ENCODE peak calls at places on chromosomes 1 and 21, in nine cellular contexts. J is cardiac muscle cell, B is esophagus squamous epithelium, S is vagina, Y is endothelial cell of umbilical vein, W is right cardiac atrium, K is lower lobe of right lung, P is thoracic aorta, O is uterus. V is an unnamed sample.

GRCh38 chr1:38045431-38046332 is 911 bp downstream of the POU3F1 start:
- DNase-seq in O (no peak), J (peak), W (peak), K (peak), S (no peak), B (no peak), P (no peak), Y (no peak), V (no peak)

GRCh38 chr1:85343612-85344255 is 67.3 kb upstream of the BCL10 start:
- DNase-seq in O (no peak), W (no peak), J (peak), Y (peak), S (no peak), B (no peak), P (no peak), K (no peak), V (no peak)

GRCh38 chr1:202616355-202616910 is 93.8 kb downstream of the SYT2 start:
- DNase-seq in B (no peak), K (no peak), P (no peak), J (no peak), Y (no peak), W (no peak), S (no peak), O (no peak), V (no peak)

GRCh38 chr1:179591592-179592580 is at the start of gene TDRD5:
- DNase-seq in B (no peak), W (peak), S (no peak), Y (no peak), O (no peak), J (peak), P (no peak), K (peak), V (no peak)

GRCh38 chr1:171142451-171143121 is 42.5 kb upstream of the FMO2 start:
- DNase-seq in B (no peak), S (no peak), O (peak), K (no peak), W (no peak), Y (no peak), J (peak), P (no peak), V (no peak)

GRCh38 chr1:32871364-32872188 is 864 bp upstream of the FNDC5 start:
- DNase-seq in J (no peak), B (no peak), Y (no peak), K (no peak), W (no peak), O (no peak), S (peak), P (no peak), V (no peak)

GRCh38 chr21:46604975-46605758 is at the start of gene S100B:
- DNase-seq in W (no peak), B (no peak), K (no peak), Y (no peak), S (no peak), J (no peak), P (no peak), O (no peak), V (no peak)

GRCh38 chr1:244224487-244225430 is 173.7 kb downstream of the ZBTB18 start:
- DNase-seq in O (no peak), K (peak), Y (no peak), P (no peak), J (peak), W (peak), B (no peak), S (no peak), V (no peak)

GRCh38 chr1:34978926-34979325 is 6.2 kb downstream of the TMEM35B start:
- DNase-seq in O (no peak), W (no peak), Y (no peak), K (no peak), S (no peak), B (no peak), J (no peak), P (no peak), V (no peak)

GRCh38 chr1:65067491-65068201 is 80.4 kb upstream of the AK4 start:
- DNase-seq in W (peak), O (peak), K (peak), P (peak), B (no peak), Y (peak), J (peak), S (no peak), V (no peak)

GRCh38 chr1:201137579-201138310 is 10.8 kb upstream of the ASCL5 start:
- DNase-seq in O (peak), S (no peak), B (no peak), P (peak), J (peak), K (no peak), Y (peak), W (peak), V (no peak)

GRCh38 chr1:36089393-36090121 is 865 bp downstream of the ADPRS start:
- DNase-seq in K (no peak), S (no peak), J (peak), B (no peak), W (peak), O (no peak), Y (peak), P (no peak), V (no peak)

GRCh38 chr21:28938726-28939125 is 54.0 kb downstream of the LTN1 start:
- DNase-seq in B (no peak), P (no peak), Y (no peak), W (no peak), S (no peak), J (no peak), K (no peak), O (no peak), V (no peak)

GRCh38 chr1:8431028-8431427 is 113.1 kb downstream of the SLC45A1 start:
- DNase-seq in P (no peak), O (no peak), S (no peak), J (no peak), Y (no peak), B (no peak), K (no peak), W (no peak), V (no peak)

GRCh38 chr1:207850621-207851407 is 60.1 kb downstream of the CD34 start:
- DNase-seq in P (no peak), B (no peak), S (no peak), J (no peak), O (no peak), Y (no peak), W (no peak), K (no peak), V (no peak)

GRCh38 chr21:38139380-38140168 is 117.2 kb upstream of the KCNJ15 start:
- DNase-seq in B (no peak), J (peak), K (no peak), Y (no peak), S (no peak), P (no peak), W (no peak), O (no peak), V (peak)

GRCh38 chr1:245084551-245084950 is 70.2 kb upstream of the KIF26B start:
- DNase-seq in S (no peak), O (no peak), Y (no peak), B (no peak), P (no peak), J (no peak), K (no peak), W (no peak), V (no peak)

DNA sequence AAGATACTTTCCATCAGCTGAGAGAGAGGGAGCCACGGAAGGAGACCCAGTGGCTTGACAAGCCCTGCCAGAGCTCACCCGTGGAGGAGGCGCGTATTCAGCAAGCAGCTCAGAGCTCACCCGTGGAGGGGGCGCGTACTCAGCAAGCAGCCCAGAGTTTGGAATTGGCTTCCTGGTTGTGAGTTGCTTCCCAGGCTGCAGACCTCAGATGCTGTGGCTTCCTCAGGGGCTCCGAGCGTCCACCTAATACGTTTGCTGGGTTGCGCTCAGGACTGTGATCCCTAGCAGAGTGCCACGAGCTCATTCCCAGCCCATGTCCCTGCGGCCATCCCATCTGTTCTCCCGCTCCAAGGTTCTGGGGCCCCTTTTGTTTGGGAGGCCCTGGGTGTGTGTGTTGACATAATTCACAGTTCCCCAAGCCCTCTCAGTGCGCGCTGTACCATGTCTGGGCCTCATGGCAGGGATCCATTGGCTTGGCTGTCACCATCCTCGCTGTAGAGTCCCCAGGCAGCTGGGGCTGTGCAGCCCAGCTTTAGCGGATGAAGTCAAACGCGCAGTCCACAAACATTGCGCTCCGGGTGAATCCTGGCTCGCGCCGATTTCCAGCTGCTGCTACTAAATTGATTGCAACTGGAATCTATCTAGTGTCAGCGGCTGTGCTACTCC is 3.6 kb downstream of the AJAP1 start:
- DNase-seq in W (no peak), B (no peak), O (no peak), S (no peak), J (no peak), K (no peak), P (no peak), Y (no peak), V (no peak)
- H3K27ac ChIP-seq in W (no peak), B (no peak), O (no peak), S (no peak), J (no peak), K (no peak), P (no peak), Y (no peak), V (no peak)

GRCh38 chr1:121516279-121516967 is 331.6 kb downstream of the SRGAP2C start:
- DNase-seq in Y (no peak), W (peak), J (no peak), K (peak), S (no peak), P (no peak), O (no peak), B (no peak), V (no peak)
- H3K4me3 ChIP-seq in Y (no peak), W (no peak), J (no peak), K (no peak), S (no peak), P (peak), O (no peak), B (no peak), V (no peak)

GRCh38 chr1:226643701-226644540 is 95.2 kb downstream of the ITPKB start:
- DNase-seq in K (peak), J (no peak), S (no peak), W (peak), O (peak), P (no peak), Y (no peak), B (no peak), V (no peak)
- H3K27ac ChIP-seq in K (peak), J (no peak), S (no peak), W (no peak), O (peak), P (no peak), Y (no peak), B (no peak), V (no peak)

GRCh38 chr1:21933397-21934248 is 3.5 kb downstream of the HSPG2 start:
- DNase-seq in W (peak), S (no peak), O (peak), K (peak), Y (peak), B (no peak), J (peak), P (no peak), V (peak)
- H3K4me3 ChIP-seq in W (peak), S (peak), O (peak), K (peak), Y (peak), B (peak), J (no peak), P (peak), V (no peak)

GRCh38 chr1:162677607-162678371 is 45.5 kb downstream of the DDR2 start:
- DNase-seq in P (no peak), S (no peak), B (no peak), Y (no peak), W (no peak), O (no peak), J (no peak), K (no peak), V (no peak)

GRCh38 chr1:162678439-162678838 is 46.2 kb downstream of the DDR2 start:
- DNase-seq in B (no peak), J (peak), P (no peak), K (no peak), S (no peak), O (peak), Y (peak), W (no peak), V (no peak)

GRCh38 chr1:162681127-162681435 is 48.8 kb downstream of the DDR2 start:
- DNase-seq in O (no peak), S (no peak), K (no peak), J (no peak), B (no peak), W (no peak), P (no peak), Y (no peak), V (no peak)

GRCh38 chr1:162680419-162681126 is 48.3 kb downstream of the DDR2 start:
- DNase-seq in J (no peak), B (no peak), W (no peak), Y (no peak), S (no peak), K (no peak), P (no peak), O (no peak), V (no peak)

DNA sequence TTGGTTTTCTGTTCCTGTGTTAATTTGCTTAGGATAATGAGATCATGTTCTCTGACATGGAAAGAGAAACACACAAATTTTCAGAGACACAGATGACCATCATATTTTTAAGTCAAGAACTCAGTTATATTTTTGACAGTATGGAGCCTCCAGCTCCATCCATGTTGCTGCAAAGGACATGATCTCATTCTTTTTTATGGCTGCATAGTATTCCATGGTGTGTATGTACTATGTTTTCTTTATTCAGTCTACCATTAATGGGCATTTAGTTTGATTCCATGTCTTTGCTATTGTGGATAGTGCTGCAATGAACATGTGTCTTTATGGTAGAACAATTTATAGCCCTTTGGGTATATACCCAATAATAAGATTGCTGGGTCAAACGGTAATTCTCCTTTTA is 47.0 kb downstream of the DDR2 start:
- DNase-seq in B (no peak), J (no peak), Y (no peak), S (no peak), O (no peak), W (no peak), P (no peak), K (no peak), V (no peak)
- H3K27ac ChIP-seq in B (no peak), J (no peak), Y (no peak), S (peak), O (no peak), W (no peak), P (no peak), K (no peak), V (peak)

GRCh38 chr1:89312572-89312971 is 39.9 kb upstream of the GBP5 start:
- DNase-seq in B (no peak), W (no peak), S (no peak), K (no peak), P (no peak), O (no peak), Y (no peak), J (no peak), V (no peak)

GRCh38 chr1:89311757-89312156 is 39.1 kb upstream of the GBP5 start:
- DNase-seq in K (no peak), J (peak), P (no peak), W (no peak), B (no peak), O (no peak), S (no peak), Y (peak), V (no peak)

GRCh38 chr1:89310505-89310904 is 37.8 kb upstream of the GBP5 start:
- DNase-seq in O (no peak), K (no peak), B (no peak), W (no peak), P (no peak), S (no peak), Y (peak), J (peak), V (no peak)

GRCh38 chr1:89309828-89310227 is 37.2 kb upstream of the GBP5 start:
- DNase-seq in K (no peak), Y (no peak), J (no peak), O (no peak), B (no peak), W (no peak), P (no peak), S (no peak), V (no peak)

GRCh38 chr1:89310976-89311375 is 38.3 kb upstream of the GBP5 start:
- DNase-seq in K (no peak), Y (no peak), P (no peak), S (no peak), B (no peak), J (no peak), O (no peak), W (no peak), V (no peak)
- H3K4me3 ChIP-seq in K (peak), Y (no peak), P (peak), S (peak), B (no peak), J (no peak), O (no peak), W (no peak), V (no peak)